ENCODE peak calls at places on chromosomes 1 and 21, in seven cellular contexts. E, D, K, S, P, J and I are unnamed samples.

GRCh38 chr1:14136152-14136763 is 436.3 kb downstream of the PRDM2 start:
- DNase-seq in K (no peak), D (no peak), E (no peak), J (no peak), P (no peak), S (no peak), I (no peak)

GRCh38 chr1:3774503-3775247 is 2.1 kb downstream of the SMIM1 start:
- DNase-seq in J (no peak), K (no peak), P (no peak), E (no peak), D (no peak), S (no peak), I (no peak)

GRCh38 chr1:24555591-24556413 is at the start of gene NCMAP:
- DNase-seq in J (peak; percentile 63), K (no peak), D (no peak), P (no peak), S (no peak), E (no peak), I (no peak)

GRCh38 chr21:41634211-41634694 is 126.3 kb upstream of the TMPRSS2 start:
- DNase-seq in J (no peak), E (peak; percentile 46), S (no peak), P (no peak), D (no peak), K (no peak), I (no peak)

GRCh38 chr1:192232859-192233417 is 74.7 kb downstream of the RGS18 start:
- DNase-seq in K (no peak), E (no peak), P (no peak), D (no peak), J (no peak), S (no peak), I (no peak)

GRCh38 chr1:36115200-36115669 is 9.8 kb downstream of the COL8A2 start:
- DNase-seq in P (peak; percentile 88), K (peak; percentile 89), E (no peak), D (no peak), S (peak; percentile 47), J (no peak), I (no peak)

GRCh38 chr1:147292635-147293251 is 50.3 kb downstream of the CHD1L start:
- DNase-seq in D (no peak), K (no peak), E (peak; percentile 9), S (no peak), J (no peak), P (no peak), I (peak; percentile 27)

GRCh38 chr1:31753623-31754349 is 10.4 kb downstream of the ADGRB2 start:
- DNase-seq in J (no peak), E (no peak), P (no peak), D (no peak), K (peak; percentile 81), S (no peak), I (no peak)

GRCh38 chr1:67584938-67585337 is 100.1 kb upstream of the GADD45A start:
- DNase-seq in J (no peak), P (no peak), E (no peak), D (no peak), S (no peak), K (no peak), I (no peak)

GRCh38 chr1:80566867-80567266 is 1233.9 kb upstream of the ADGRL2 start:
- DNase-seq in P (no peak), J (no peak), S (no peak), K (no peak), E (no peak), D (no peak), I (no peak)

GRCh38 chr1:28144203-28145135 is 32.0 kb downstream of the PTAFR start:
- DNase-seq in S (no peak), P (no peak), J (no peak), E (peak; percentile 49), K (no peak), D (no peak), I (no peak)

GRCh38 chr1:183281039-183281438 is 95.0 kb downstream of the LAMC2 start:
- DNase-seq in D (no peak), S (no peak), K (no peak), J (no peak), P (peak; percentile 90), E (peak; percentile 36), I (peak; percentile 45)

GRCh38 chr1:182684128-182684828 is at the start of gene RGS8:
- DNase-seq in E (no peak), J (no peak), K (no peak), P (no peak), S (no peak), D (no peak), I (no peak)

GRCh38 chr1:163173121-163173520 is 29.6 kb downstream of the RGS5 start:
- DNase-seq in P (no peak), D (no peak), J (no peak), S (no peak), E (no peak), K (no peak), I (no peak)